ENCODE peak calls at places on chromosome 17, in five cellular contexts. U is OCI-M1, K is left lobe of liver, A is Right ventricle myocardium superior, E is naive B cell. I is an unnamed sample.

GRCh38 chr17:68733241-68734176 is 132.3 kb upstream of the FAM20A start:
- DNase-seq in A (no peak), E (no peak), U (peak), K (no peak), I (no peak)

GRCh38 chr17:49055181-49055927 is 58.2 kb downstream of the IGF2BP1 start:
- DNase-seq in E (no peak), K (no peak), A (no peak), U (no peak), I (no peak)

GRCh38 chr17:330993-331701 is 21.5 kb downstream of the RPH3AL start:
- DNase-seq in K (no peak), A (peak), E (no peak), U (no peak), I (no peak)

GRCh38 chr17:82153745-82154375 is 55.8 kb upstream of the FASN start:
- DNase-seq in A (peak), K (peak), E (peak), U (peak), I (peak)

GRCh38 chr17:66347661-66348604 is 45.5 kb downstream of the PRKCA start:
- DNase-seq in K (no peak), A (no peak), U (no peak), E (no peak), I (no peak)

GRCh38 chr17:82970818-82971610 is 108.4 kb upstream of the METRNL start:
- DNase-seq in E (no peak), K (peak), A (peak), U (no peak), I (no peak)

GRCh38 chr17:1617620-1618174 is 10.9 kb downstream of the SLC43A2 start:
- DNase-seq in E (no peak), K (no peak), U (peak), A (peak), I (no peak)

GRCh38 chr17:68145088-68145487 is 102.8 kb upstream of the AMZ2 start:
- DNase-seq in E (no peak), K (no peak), U (no peak), A (no peak), I (no peak)

I was measured in OCI-LY7.